ENCODE peak calls at places on chromosomes 2 and 18, in ten cellular contexts. One of them, this sample, is unnamed.
A peak's percentile ranks its signal among the peaks of the same experiment; 100 is the strongest.

GRCh38 chr2:202387608-202388342 is 11.6 kb downstream of the BMPR2 start:
- DNase-seq in AG09319: no peak
- DNase-seq in GM03348: peak; percentile 23
- DNase-seq in lung microvascular endothelial cell: no peak
- DNase-seq in Daoy: no peak
- DNase-seq in HFF-Myc: no peak
- DNase-seq in dermis blood vessel endothelial cell: no peak
- DNase-seq in hepatic stellate cell: no peak
- DNase-seq in AG08396: no peak
- DNase-seq in NCI-H2029: no peak
- DNase-seq in this sample: peak; percentile 93

GRCh38 chr2:168889635-168890005 is 610 bp downstream of the SPC25 start:
- DNase-seq in AG09319: no peak
- DNase-seq in GM03348: no peak
- DNase-seq in lung microvascular endothelial cell: no peak
- DNase-seq in Daoy: no peak
- DNase-seq in HFF-Myc: no peak
- DNase-seq in dermis blood vessel endothelial cell: peak; percentile 11
- DNase-seq in hepatic stellate cell: no peak
- DNase-seq in AG08396: no peak
- DNase-seq in NCI-H2029: no peak
- DNase-seq in this sample: no peak

GRCh38 chr18:27461957-27462356 is 276.8 kb upstream of the CHST9 start:
- DNase-seq in AG09319: no peak
- DNase-seq in GM03348: no peak
- DNase-seq in lung microvascular endothelial cell: no peak
- DNase-seq in Daoy: no peak
- DNase-seq in HFF-Myc: no peak
- DNase-seq in dermis blood vessel endothelial cell: no peak
- DNase-seq in hepatic stellate cell: no peak
- DNase-seq in AG08396: no peak
- DNase-seq in NCI-H2029: no peak
- DNase-seq in this sample: no peak

GRCh38 chr2:101119431-101119830 is 31.8 kb downstream of the TBC1D8 start:
- DNase-seq in AG09319: no peak
- DNase-seq in GM03348: peak; percentile 56
- DNase-seq in lung microvascular endothelial cell: peak; percentile 73
- DNase-seq in Daoy: peak; percentile 36
- DNase-seq in HFF-Myc: no peak
- DNase-seq in dermis blood vessel endothelial cell: peak; percentile 46
- DNase-seq in hepatic stellate cell: no peak
- DNase-seq in AG08396: peak; percentile 38
- DNase-seq in NCI-H2029: no peak
- DNase-seq in this sample: peak; percentile 13

GRCh38 chr2:32474391-32474790 is 117.6 kb downstream of the BIRC6 start:
- DNase-seq in AG09319: no peak
- DNase-seq in GM03348: peak; percentile 26
- DNase-seq in lung microvascular endothelial cell: no peak
- DNase-seq in Daoy: no peak
- DNase-seq in HFF-Myc: no peak
- DNase-seq in dermis blood vessel endothelial cell: no peak
- DNase-seq in hepatic stellate cell: no peak
- DNase-seq in AG08396: no peak
- DNase-seq in NCI-H2029: no peak
- DNase-seq in this sample: no peak

GRCh38 chr2:196899976-196900375 is 26.5 kb downstream of the PGAP1 start:
- DNase-seq in AG09319: no peak
- DNase-seq in GM03348: no peak
- DNase-seq in lung microvascular endothelial cell: no peak
- DNase-seq in Daoy: no peak
- DNase-seq in HFF-Myc: no peak
- DNase-seq in dermis blood vessel endothelial cell: no peak
- DNase-seq in hepatic stellate cell: no peak
- DNase-seq in AG08396: no peak
- DNase-seq in NCI-H2029: no peak
- DNase-seq in this sample: no peak

GRCh38 chr2:191401287-191401686 is 156.1 kb downstream of the MYO1B start:
- DNase-seq in AG09319: peak; percentile 41
- DNase-seq in GM03348: peak; percentile 78
- DNase-seq in lung microvascular endothelial cell: no peak
- DNase-seq in Daoy: no peak
- DNase-seq in HFF-Myc: no peak
- DNase-seq in dermis blood vessel endothelial cell: no peak
- DNase-seq in hepatic stellate cell: peak; percentile 63
- DNase-seq in AG08396: peak; percentile 72
- DNase-seq in NCI-H2029: no peak
- DNase-seq in this sample: peak; percentile 71

GRCh38 chr2:20165677-20166509 is 59.0 kb downstream of the SDC1 start:
- DNase-seq in AG09319: no peak
- DNase-seq in GM03348: no peak
- DNase-seq in lung microvascular endothelial cell: no peak
- DNase-seq in Daoy: peak; percentile 45
- DNase-seq in HFF-Myc: no peak
- DNase-seq in dermis blood vessel endothelial cell: no peak
- DNase-seq in hepatic stellate cell: no peak
- DNase-seq in AG08396: no peak
- DNase-seq in NCI-H2029: no peak
- DNase-seq in this sample: no peak

GRCh38 chr2:200399046-200399445 is 92.6 kb downstream of the SPATS2L start:
- DNase-seq in AG09319: no peak
- DNase-seq in GM03348: peak; percentile 25
- DNase-seq in lung microvascular endothelial cell: peak; percentile 73
- DNase-seq in Daoy: peak; percentile 57
- DNase-seq in HFF-Myc: no peak
- DNase-seq in dermis blood vessel endothelial cell: peak; percentile 55
- DNase-seq in hepatic stellate cell: no peak
- DNase-seq in AG08396: no peak
- DNase-seq in NCI-H2029: no peak
- DNase-seq in this sample: no peak

GRCh38 chr2:70087703-70088507 is 628 bp downstream of the PCBP1 start:
- DNase-seq in AG09319: no peak
- DNase-seq in GM03348: peak; percentile 64
- DNase-seq in lung microvascular endothelial cell: peak; percentile 71
- DNase-seq in Daoy: peak; percentile 56
- DNase-seq in HFF-Myc: no peak
- DNase-seq in dermis blood vessel endothelial cell: peak; percentile 66
- DNase-seq in hepatic stellate cell: peak; percentile 77
- DNase-seq in AG08396: peak; percentile 62
- DNase-seq in NCI-H2029: peak; percentile 49
- DNase-seq in this sample: peak; percentile 50